ENCODE peak calls at places on chromosome 6, in five cellular contexts. W is tibial artery, M is Peyer's patch, A is neuronal stem cell, Y is GM12864. Z is an unnamed sample.

GRCh38 chr6:105492706-105493673 is 90.1 kb upstream of the PREP start:
- DNase-seq in M (no peak), W (no peak), Y (no peak), A (no peak), Z (no peak)

GRCh38 chr6:148972481-148972880 is 225.7 kb downstream of the UST start:
- DNase-seq in Y (no peak), M (peak), A (no peak), W (no peak), Z (peak)

GRCh38 chr6:240151-240550 is 52.1 kb upstream of the DUSP22 start:
- DNase-seq in Y (no peak), M (no peak), W (no peak), A (no peak), Z (no peak)

GRCh38 chr6:30113377-30113759 is 478 bp upstream of the TRIM31 start:
- DNase-seq in A (no peak), W (no peak), Y (no peak), M (no peak), Z (no peak)

GRCh38 chr6:20448828-20449227 is 47.1 kb downstream of the E2F3 start:
- DNase-seq in Y (no peak), W (no peak), A (no peak), M (no peak), Z (no peak)

GRCh38 chr6:166313255-166314070 is 5.3 kb upstream of the PRR18 start:
- DNase-seq in Y (peak), A (peak), M (peak), W (peak), Z (peak)

GRCh38 chr6:148239777-148240462 is 102.7 kb upstream of the SASH1 start:
- DNase-seq in Y (no peak), A (no peak), M (no peak), W (no peak), Z (no peak)

GRCh38 chr6:157269261-157269794 is 54.0 kb downstream of the TMEM242 start:
- DNase-seq in Y (no peak), W (peak), A (no peak), M (no peak), Z (peak)

GRCh38 chr6:77332915-77333623 is 130.2 kb downstream of the HTR1B start:
- DNase-seq in A (no peak), Y (no peak), M (no peak), W (no peak), Z (peak)

GRCh38 chr6:44217332-44218143 is 812 bp downstream of the MYMX start:
- DNase-seq in Y (no peak), A (no peak), M (no peak), W (peak), Z (no peak)

GRCh38 chr6:154159126-154159525 is 120.1 kb downstream of the OPRM1 start:
- DNase-seq in W (no peak), Y (no peak), A (no peak), M (no peak), Z (no peak)

GRCh38 chr6:30150151-30150550 is 10.9 kb downstream of the TRIM10 start:
- DNase-seq in A (no peak), Y (no peak), M (no peak), W (no peak), Z (no peak)

GRCh38 chr6:83417880-83418663 is 12.8 kb downstream of the ME1 start:
- DNase-seq in M (no peak), Y (no peak), A (peak), W (no peak), Z (no peak)

GRCh38 chr6:44869321-44869897 is 458.7 kb upstream of the RUNX2 start:
- DNase-seq in A (no peak), Y (peak), M (no peak), W (no peak), Z (no peak)

GRCh38 chr6:28215425-28215824 is 9.7 kb upstream of the ZSCAN9 start:
- DNase-seq in Y (no peak), W (no peak), M (no peak), A (no peak), Z (no peak)

GRCh38 chr6:137120748-137121147 is 52.7 kb downstream of the IL22RA2 start:
- DNase-seq in M (no peak), Y (no peak), A (no peak), W (no peak), Z (no peak)

GRCh38 chr6:121393711-121394110 is 41.7 kb upstream of the GJA1 start:
- DNase-seq in A (no peak), Y (no peak), M (no peak), W (no peak), Z (no peak)

GRCh38 chr6:162856885-162857284 is 129.1 kb downstream of the PACRG start:
- DNase-seq in W (no peak), M (no peak), Y (no peak), A (peak), Z (no peak)

GRCh38 chr6:90497411-90497810 is 89.5 kb downstream of the MAP3K7 start:
- DNase-seq in A (no peak), M (no peak), Y (no peak), W (no peak), Z (no peak)

GRCh38 chr6:89350281-89351037 is 2.1 kb downstream of the UBE2J1 start:
- DNase-seq in M (no peak), A (no peak), Y (no peak), W (no peak), Z (no peak)

GRCh38 chr6:168782211-168782729 is 341.3 kb downstream of the SMOC2 start:
- DNase-seq in A (no peak), W (no peak), M (no peak), Y (no peak), Z (no peak)

GRCh38 chr6:125940691-125941090 is 15.9 kb upstream of the HINT3 start:
- DNase-seq in Y (no peak), A (no peak), M (no peak), W (no peak), Z (no peak)

GRCh38 chr6:47278545-47278944 is 31.2 kb downstream of the TNFRSF21 start:
- DNase-seq in Y (no peak), A (no peak), M (no peak), W (no peak), Z (no peak)

GRCh38 chr6:22003219-22003779 is 293.5 kb downstream of the PRL start:
- DNase-seq in M (no peak), Y (no peak), A (no peak), W (no peak), Z (no peak)

GRCh38 chr6:109440325-109441068 is at the start of the genes PPIL6 and SMPD2:
- DNase-seq in W (peak), Y (peak), M (peak), A (peak), Z (peak)

GRCh38 chr6:87436435-87436834 is 28.7 kb downstream of the CFAP206 start:
- DNase-seq in Y (peak), M (no peak), W (peak), A (peak), Z (no peak)

GRCh38 chr6:143283887-143284640 is 166.4 kb downstream of the ADAT2 start:
- DNase-seq in W (no peak), A (no peak), M (no peak), Y (no peak), Z (no peak)

GRCh38 chr6:127737009-127737486 is 160.1 kb downstream of the C6orf58 start:
- DNase-seq in M (no peak), Y (peak), W (no peak), A (peak), Z (no peak)

GRCh38 chr6:27752038-27752885 is 159.9 kb downstream of the OR2B2 start:
- DNase-seq in Y (peak), A (peak), W (peak), M (peak), Z (peak)

GRCh38 chr6:45786243-45786795 is 229.3 kb downstream of the CLIC5 start:
- DNase-seq in W (no peak), M (no peak), A (peak), Y (no peak), Z (no peak)

GRCh38 chr6:47288245-47289090 is 21.2 kb downstream of the TNFRSF21 start:
- DNase-seq in W (no peak), Y (no peak), A (no peak), M (no peak), Z (no peak)

GRCh38 chr6:98932424-98932823 is 15.3 kb downstream of the FBXL4 start:
- DNase-seq in A (no peak), M (no peak), W (no peak), Y (no peak), Z (no peak)

GRCh38 chr6:135939216-135939610 is 87.7 kb downstream of the PDE7B start:
- DNase-seq in M (no peak), Y (no peak), A (no peak), W (peak), Z (no peak)

GRCh38 chr6:105041880-105042279 is 85.0 kb downstream of the LIN28B start:
- DNase-seq in W (no peak), M (no peak), Y (no peak), A (no peak), Z (no peak)

GRCh38 chr6:158060447-158061360 is 79.0 kb downstream of the SYNJ2 start:
- DNase-seq in A (no peak), M (peak), W (peak), Y (no peak), Z (peak)

GRCh38 chr6:32153835-32154513 is at the start of gene PPT2:
- DNase-seq in M (peak), A (peak), W (peak), Y (no peak), Z (no peak)

GRCh38 chr6:43205849-43206248 is 23.4 kb downstream of the DNPH1 start:
- DNase-seq in A (no peak), W (no peak), M (no peak), Y (no peak), Z (no peak)

GRCh38 chr6:30767158-30767943 is 23.0 kb upstream of the IER3 start:
- DNase-seq in W (no peak), A (no peak), Y (no peak), M (no peak), Z (no peak)

GRCh38 chr6:89048985-89049384 is 31.6 kb upstream of the PNRC1 start:
- DNase-seq in M (no peak), W (no peak), A (no peak), Y (no peak), Z (no peak)

GRCh38 chr6:38503032-38503784 is 136.5 kb downstream of the BTBD9 start:
- DNase-seq in M (no peak), W (no peak), A (no peak), Y (no peak), Z (no peak)

GRCh38 chr6:6982663-6983062 is 125.1 kb upstream of the RREB1 start:
- DNase-seq in A (no peak), Y (no peak), W (no peak), M (no peak), Z (no peak)
- H3K4me3 ChIP-seq in A (no peak), Y (no peak), W (no peak), M (no peak), Z (no peak)

GRCh38 chr6:85632164-85632942 is 10.3 kb downstream of the SYNCRIP start:
- DNase-seq in W (no peak), M (no peak), Y (no peak), A (no peak), Z (no peak)

GRCh38 chr6:85628353-85628752 is 14.3 kb downstream of the SYNCRIP start:
- DNase-seq in W (no peak), Y (no peak), A (no peak), M (no peak), Z (no peak)
- H3K4me3 ChIP-seq in W (no peak), Y (no peak), A (no peak), M (no peak), Z (no peak)

DNA sequence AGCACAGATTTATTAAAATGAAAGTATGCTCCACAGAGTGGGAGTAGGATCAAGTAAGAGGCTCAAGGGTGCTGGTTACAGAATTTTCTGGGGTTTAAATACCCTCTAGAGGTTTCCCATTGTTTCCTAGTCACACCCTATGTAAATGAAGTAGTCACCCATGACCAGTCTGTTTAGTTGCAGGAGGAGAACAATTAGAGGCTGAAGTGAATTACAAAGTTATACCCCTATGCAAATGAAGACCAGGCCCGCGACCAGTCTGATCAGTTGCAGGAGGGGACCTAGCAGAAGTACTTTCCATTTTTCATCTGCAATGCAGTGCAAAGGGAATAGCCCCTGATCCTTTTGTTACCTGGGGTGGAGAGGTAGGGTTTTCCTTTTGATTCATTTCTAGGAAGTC is 11.8 kb upstream of the FILIP1 start:
- DNase-seq in W (no peak), M (no peak), Y (no peak), A (no peak), Z (no peak)
- H3K4me3 ChIP-seq in W (no peak), M (no peak), Y (no peak), A (no peak), Z (no peak)

DNA sequence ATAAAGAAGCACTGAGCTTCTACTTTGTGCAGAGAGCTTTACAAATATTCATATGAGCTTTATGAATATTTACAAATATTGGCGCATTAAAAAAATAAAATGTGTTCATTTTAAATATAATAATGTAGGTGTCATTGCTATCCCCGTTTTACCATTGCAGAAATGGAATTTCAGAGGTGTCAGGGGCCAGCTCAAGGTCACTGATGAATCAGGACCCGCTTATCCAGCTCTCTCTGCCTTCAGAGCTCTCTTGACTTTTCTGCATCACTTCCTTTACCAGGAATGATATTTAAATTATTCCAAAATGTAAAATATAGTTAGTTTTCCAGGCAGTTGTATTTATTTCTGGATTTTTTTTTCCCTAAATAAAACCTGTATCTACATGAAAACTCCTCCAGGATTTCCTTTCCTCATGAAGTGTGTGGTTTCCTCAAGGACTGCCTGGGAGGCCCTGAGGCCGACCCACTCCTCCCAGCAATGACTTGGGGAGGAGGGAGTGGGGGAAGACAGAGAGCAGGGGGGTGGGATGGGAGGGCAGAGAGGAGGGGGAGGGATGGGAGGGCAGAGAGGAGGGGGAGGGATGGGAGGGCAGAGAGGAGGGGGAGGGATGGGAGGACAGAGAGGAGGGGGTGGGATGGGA is 161.7 kb upstream of the AGPAT4 start:
- DNase-seq in W (no peak), Y (no peak), A (no peak), M (no peak), Z (no peak)
- H3K4me3 ChIP-seq in W (no peak), Y (no peak), A (no peak), M (no peak), Z (no peak)

DNA sequence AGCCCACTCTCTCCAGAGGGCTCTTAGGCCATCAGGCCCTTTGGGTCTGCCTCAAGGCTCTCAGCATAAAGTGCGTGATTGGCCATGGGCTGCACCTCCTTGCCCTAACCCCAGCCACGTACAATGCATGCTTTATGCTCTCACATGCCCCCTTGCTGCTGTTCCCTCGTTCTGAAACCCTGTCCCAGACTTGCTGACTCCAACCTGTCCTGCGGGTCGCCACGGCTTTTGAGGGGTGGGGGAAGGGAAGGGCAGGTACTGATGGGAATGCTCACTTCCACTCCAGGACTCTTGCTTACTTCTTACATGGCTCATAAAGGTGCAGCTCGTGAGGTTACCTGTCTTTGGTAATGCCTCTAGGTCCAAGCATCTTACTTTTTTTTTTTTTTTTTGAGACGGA is 6.0 kb downstream of the ARMC12 start:
- DNase-seq in W (no peak), A (no peak), M (no peak), Y (no peak), Z (no peak)
- H3K4me3 ChIP-seq in W (no peak), A (no peak), M (no peak), Y (no peak), Z (no peak)